ENCODE peak calls at places on chromosome 10, in six cellular contexts. P, T, C, H, Y and J are unnamed samples.

GRCh38 chr10:75002351-75002725 is 109.1 kb upstream of the SAMD8 start:
- DNase-seq in P (no peak), T (no peak), C (no peak), H (no peak), Y (no peak), J (no peak)

GRCh38 chr10:101781655-101781983 is 1.6 kb downstream of the NPM3 start:
- DNase-seq in P (no peak), T (no peak), C (no peak), H (no peak), Y (no peak), J (no peak)

GRCh38 chr10:13492493-13493180 is 36.2 kb downstream of the BEND7 start:
- DNase-seq in P (no peak), T (no peak), C (no peak), H (peak; percentile 13), Y (no peak), J (no peak)

GRCh38 chr10:74706966-74707365 is 119.4 kb upstream of the KAT6B start:
- DNase-seq in P (no peak), T (no peak), C (no peak), H (no peak), Y (no peak), J (no peak)

GRCh38 chr10:35262436-35262835 is 73.9 kb upstream of the CCNY start:
- DNase-seq in P (no peak), T (no peak), C (no peak), H (peak; percentile 48), Y (no peak), J (no peak)

GRCh38 chr10:24444337-24444736 is 235.4 kb downstream of the KIAA1217 start:
- DNase-seq in P (no peak), T (no peak), C (no peak), H (peak; percentile 97), Y (no peak), J (peak; percentile 62)

GRCh38 chr10:121928528-121928884 is 675 bp upstream of the ATE1 start:
- DNase-seq in P (no peak), T (no peak), C (no peak), H (peak; percentile 33), Y (peak; percentile 32), J (peak; percentile 52)

GRCh38 chr10:69644658-69645295 is 14.7 kb downstream of the FAM241B start:
- DNase-seq in P (no peak), T (peak; percentile 38), C (peak; percentile 24), H (peak; percentile 46), Y (peak; percentile 39), J (peak; percentile 59)

GRCh38 chr10:86461963-86462804 is 59.4 kb downstream of the WAPL start:
- DNase-seq in P (no peak), T (no peak), C (no peak), H (no peak), Y (no peak), J (no peak)

GRCh38 chr10:125041856-125042506 is 100.1 kb downstream of the ZRANB1 start:
- DNase-seq in P (no peak), T (no peak), C (no peak), H (no peak), Y (no peak), J (no peak)

GRCh38 chr10:14681305-14681704 is 93.4 kb downstream of the FAM107B start:
- DNase-seq in P (no peak), T (no peak), C (no peak), H (no peak), Y (no peak), J (no peak)

GRCh38 chr10:114404171-114405010 is at the start of gene AFAP1L2:
- DNase-seq in P (no peak), T (no peak), C (no peak), H (no peak), Y (no peak), J (no peak)

GRCh38 chr10:71750986-71751385 is 22.3 kb downstream of the VSIR start:
- DNase-seq in P (no peak), T (no peak), C (no peak), H (no peak), Y (no peak), J (no peak)

GRCh38 chr10:14611971-14612693 is 162.6 kb downstream of the FAM107B start:
- DNase-seq in P (no peak), T (no peak), C (no peak), H (no peak), Y (no peak), J (no peak)

GRCh38 chr10:43854042-43854441 is 205.4 kb upstream of the ZNF32 start:
- DNase-seq in P (no peak), T (no peak), C (no peak), H (peak; percentile 61), Y (no peak), J (no peak)

GRCh38 chr10:84317174-84317573 is 11.2 kb upstream of the CCSER2 start:
- DNase-seq in P (no peak), T (no peak), C (no peak), H (no peak), Y (no peak), J (no peak)

GRCh38 chr10:71735709-71736569 is 16.4 kb upstream of the C10orf105 start:
- DNase-seq in P (no peak), T (no peak), C (no peak), H (no peak), Y (peak; percentile 54), J (no peak)

GRCh38 chr10:78745445-78745844 is 323.3 kb upstream of the ZMIZ1 start:
- DNase-seq in P (no peak), T (no peak), C (no peak), H (no peak), Y (no peak), J (no peak)

GRCh38 chr10:73641272-73642060 is at the start of gene MYOZ1:
- DNase-seq in P (no peak), T (no peak), C (no peak), H (no peak), Y (no peak), J (peak; percentile 46)

GRCh38 chr10:112385143-112385695 is 11.3 kb downstream of the ACSL5 start:
- DNase-seq in P (no peak), T (no peak), C (no peak), H (no peak), Y (no peak), J (no peak)

GRCh38 chr10:49398000-49398861 is 2.3 kb upstream of the DRGX start:
- DNase-seq in P (no peak), T (peak; percentile 4), C (no peak), H (peak; percentile 27), Y (no peak), J (peak; percentile 30)

GRCh38 chr10:88064608-88065383 is 201.4 kb downstream of the PTEN start:
- DNase-seq in P (no peak), T (no peak), C (peak; percentile 3), H (peak; percentile 92), Y (no peak), J (peak; percentile 100)

GRCh38 chr10:77391605-77392235 is 245.9 kb downstream of the KCNMA1 start:
- DNase-seq in P (no peak), T (peak; percentile 58), C (peak; percentile 38), H (peak; percentile 87), Y (peak; percentile 13), J (peak; percentile 66)

GRCh38 chr10:29328988-29329387 is 40.1 kb downstream of the LYZL1 start:
- DNase-seq in P (no peak), T (no peak), C (no peak), H (peak; percentile 74), Y (no peak), J (no peak)

GRCh38 chr10:6579193-6579903 is 728 bp downstream of the PRKCQ start:
- DNase-seq in P (no peak), T (no peak), C (no peak), H (no peak), Y (peak; percentile 24), J (no peak)

GRCh38 chr10:98314577-98315284 is 46.7 kb upstream of the LOXL4 start:
- DNase-seq in P (no peak), T (no peak), C (no peak), H (no peak), Y (no peak), J (peak; percentile 64)

GRCh38 chr10:25113231-25114035 is 61.4 kb upstream of the GPR158 start:
- DNase-seq in P (no peak), T (peak; percentile 65), C (peak; percentile 68), H (peak; percentile 67), Y (peak; percentile 55), J (peak; percentile 60)

GRCh38 chr10:88672041-88672440 is 7.8 kb downstream of the LIPF start:
- DNase-seq in P (no peak), T (no peak), C (no peak), H (no peak), Y (no peak), J (no peak)